ENCODE peak calls at places on chromosomes 16 and 17, in eight cellular contexts. C is HTR-8/SVneo; J is activated CD4-positive, alpha-beta T cell treated with anti-CD3 and anti-CD28 coated beads for 4 hours; S is thyroid gland; T is CD4-positive, alpha-beta T cell; X is NAMALWA; H is stimulated activated CD8-positive, alpha-beta memory T cell treated with anti-CD3 and anti-CD28 coated beads, Interleukin-2, amount 100 ng/mL, for 1 hour; F is ACHN. R is an unnamed sample.

GRCh38 chr17:76545918-76546555 is 6.2 kb downstream of the PRCD start:
- DNase-seq in C (no peak), J (no peak), S (no peak), T (no peak), X (no peak), H (no peak), F (no peak), R (no peak)

GRCh38 chr16:51113254-51114125 is 37.6 kb downstream of the SALL1 start:
- DNase-seq in C (no peak), J (no peak), S (no peak), T (no peak), X (no peak), H (no peak), F (no peak), R (no peak)

GRCh38 chr17:17041018-17041521 is 1.2 kb upstream of the MPRIP start:
- DNase-seq in C (no peak), J (no peak), S (no peak), T (no peak), X (no peak), H (no peak), F (peak), R (peak)

GRCh38 chr17:57108656-57109392 is 23.8 kb downstream of the AKAP1 start:
- DNase-seq in C (no peak), J (no peak), S (no peak), T (no peak), X (no peak), H (no peak), F (no peak), R (no peak)

GRCh38 chr16:86626966-86627365 is 48.6 kb downstream of the FOXL1 start:
- DNase-seq in C (no peak), J (no peak), S (no peak), T (no peak), X (no peak), H (no peak), F (no peak), R (no peak)

GRCh38 chr17:65523853-65524664 is 37.4 kb downstream of the AXIN2 start:
- DNase-seq in C (no peak), J (no peak), S (no peak), T (no peak), X (no peak), H (no peak), F (no peak), R (no peak)

GRCh38 chr17:8300629-8301242 is 5.5 kb upstream of the SLC25A35 start:
- DNase-seq in C (peak), J (peak), S (peak), T (peak), X (peak), H (peak), F (peak), R (peak)

GRCh38 chr16:56246051-56246817 is 54.9 kb downstream of the GNAO1 start:
- DNase-seq in C (peak), J (no peak), S (peak), T (no peak), X (no peak), H (no peak), F (peak), R (no peak)

GRCh38 chr16:3825940-3826339 is 54.6 kb downstream of the CREBBP start:
- DNase-seq in C (no peak), J (no peak), S (no peak), T (no peak), X (no peak), H (no peak), F (no peak), R (no peak)

GRCh38 chr16:66862023-66862520 is 17.9 kb downstream of the CA7 start:
- DNase-seq in C (no peak), J (no peak), S (no peak), T (no peak), X (no peak), H (no peak), F (no peak), R (no peak)

GRCh38 chr16:67349172-67349571 is 22.6 kb downstream of the LRRC36 start:
- DNase-seq in C (no peak), J (no peak), S (no peak), T (no peak), X (peak), H (no peak), F (peak), R (peak)

GRCh38 chr16:11010576-11011221 is 66.3 kb downstream of the CLEC16A start:
- DNase-seq in C (no peak), J (no peak), S (no peak), T (no peak), X (no peak), H (no peak), F (no peak), R (no peak)

GRCh38 chr16:46687486-46687885 is 1.5 kb downstream of the VPS35 start:
- DNase-seq in C (no peak), J (no peak), S (no peak), T (no peak), X (no peak), H (no peak), F (no peak), R (no peak)

GRCh38 chr17:17361543-17362511 is 58.7 kb downstream of the NT5M start:
- DNase-seq in C (no peak), J (no peak), S (peak), T (no peak), X (no peak), H (no peak), F (no peak), R (no peak)

GRCh38 chr17:32288600-32288999 is 23.0 kb downstream of the RHBDL3 start:
- DNase-seq in C (no peak), J (no peak), S (no peak), T (no peak), X (no peak), H (no peak), F (no peak), R (no peak)

GRCh38 chr17:48542114-48542955 is 2.6 kb downstream of the HOXB2 start:
- DNase-seq in C (no peak), J (no peak), S (no peak), T (no peak), X (no peak), H (no peak), F (peak), R (peak)

GRCh38 chr16:27326738-27327585 is 13.2 kb downstream of the IL4R start:
- DNase-seq in C (peak), J (peak), S (peak), T (peak), X (no peak), H (no peak), F (peak), R (no peak)

GRCh38 chr17:57557793-57558681 is 187.1 kb downstream of the CCDC182 start:
- DNase-seq in C (peak), J (no peak), S (peak), T (no peak), X (peak), H (no peak), F (peak), R (peak)

GRCh38 chr16:87930456-87930855 is 5.9 kb downstream of the CA5A start:
- DNase-seq in C (peak), J (no peak), S (no peak), T (no peak), X (peak), H (no peak), F (peak), R (no peak)

GRCh38 chr17:73283841-73284282 is 22.2 kb upstream of the CPSF4L start:
- DNase-seq in C (no peak), J (no peak), S (no peak), T (no peak), X (no peak), H (no peak), F (no peak), R (no peak)

GRCh38 chr16:54931757-54932660 is 1.3 kb downstream of the IRX5 start:
- DNase-seq in C (no peak), J (no peak), S (no peak), T (no peak), X (no peak), H (no peak), F (peak), R (no peak)

GRCh38 chr17:6843241-6843890 is 11.8 kb upstream of the TEKT1 start:
- DNase-seq in C (peak), J (no peak), S (no peak), T (no peak), X (peak), H (no peak), F (peak), R (peak)

GRCh38 chr17:48181653-48182052 is 74.1 kb downstream of the SNX11 start:
- DNase-seq in C (peak), J (no peak), S (no peak), T (no peak), X (no peak), H (no peak), F (peak), R (peak)

GRCh38 chr16:81405702-81406113 is 38.9 kb upstream of the CMIP start:
- DNase-seq in C (peak), J (no peak), S (no peak), T (no peak), X (no peak), H (no peak), F (peak), R (peak)

GRCh38 chr16:82880361-82880760 is 253.6 kb downstream of the CDH13 start:
- DNase-seq in C (no peak), J (no peak), S (no peak), T (no peak), X (no peak), H (no peak), F (no peak), R (no peak)

GRCh38 chr16:87457724-87458423 is 35.0 kb downstream of the ZCCHC14 start:
- DNase-seq in C (peak), J (peak), S (peak), T (no peak), X (no peak), H (no peak), F (peak), R (peak)

GRCh38 chr17:63095879-63096278 is 129.8 kb downstream of the TANC2 start:
- DNase-seq in C (no peak), J (no peak), S (no peak), T (no peak), X (no peak), H (no peak), F (no peak), R (no peak)

GRCh38 chr17:41972571-41973411 is 6.2 kb downstream of the CNP start:
- DNase-seq in C (no peak), J (no peak), S (no peak), T (no peak), X (peak), H (no peak), F (no peak), R (no peak)

GRCh38 chr16:56438042-56438441 is 12.7 kb upstream of the AMFR start:
- DNase-seq in C (no peak), J (no peak), S (no peak), T (no peak), X (no peak), H (no peak), F (no peak), R (no peak)

GRCh38 chr17:64183815-64184397 is 54.0 kb upstream of the ERN1 start:
- DNase-seq in C (no peak), J (no peak), S (no peak), T (no peak), X (no peak), H (no peak), F (peak), R (peak)

GRCh38 chr17:72390675-72391501 is 270.1 kb downstream of the SOX9 start:
- DNase-seq in C (no peak), J (no peak), S (no peak), T (no peak), X (no peak), H (no peak), F (peak), R (peak)